ENCODE peak calls at places on chromosomes 13 and 19, in nine cellular contexts. T is ELR; E is CD4-positive, alpha-beta T cell; F is activated naive CD4-positive, alpha-beta T cell treated with anti-CD3 and anti-CD28 coated beads for 36 hours; U is left colon; Y is AG04450; B is activated CD8-positive, alpha-beta memory T cell treated with anti-CD3 and anti-CD28 coated beads for 4 hours; A is left cardiac atrium; X is naive B cell. O is an unnamed sample.

GRCh38 chr19:30168760-30169159 is 203.4 kb upstream of the ZNF536 start:
- DNase-seq in T (no peak), E (no peak), F (no peak), U (no peak), Y (no peak), B (no peak), A (no peak), X (no peak), O (no peak)

GRCh38 chr19:44346556-44346955 is 9.9 kb downstream of the ZNF112 start:
- DNase-seq in T (no peak), E (no peak), F (no peak), U (no peak), Y (no peak), B (no peak), A (no peak), X (no peak), O (no peak)

GRCh38 chr19:46599716-46600392 is 1.3 kb upstream of the CALM3 start:
- DNase-seq in T (no peak), E (no peak), F (peak), U (no peak), Y (no peak), B (no peak), A (no peak), X (no peak), O (no peak)

GRCh38 chr19:39401549-39402416 is 4.9 kb upstream of the ZFP36 start:
- DNase-seq in T (peak), E (peak), F (peak), U (peak), Y (no peak), B (peak), A (peak), X (peak), O (no peak)

GRCh38 chr13:39023761-39024160 is 14.1 kb downstream of the PROSER1 start:
- DNase-seq in T (no peak), E (no peak), F (no peak), U (peak), Y (no peak), B (no peak), A (no peak), X (no peak), O (no peak)

GRCh38 chr13:32538234-32538620 is 368 bp downstream of the N4BP2L2 start:
- DNase-seq in T (peak), E (no peak), F (no peak), U (peak), Y (no peak), B (peak), A (peak), X (no peak), O (no peak)

GRCh38 chr19:38697197-38697596 is 47.1 kb downstream of the CAPN12 start:
- DNase-seq in T (no peak), E (no peak), F (no peak), U (no peak), Y (no peak), B (no peak), A (no peak), X (no peak), O (no peak)

GRCh38 chr19:55454787-55455243 is 6.6 kb downstream of the ISOC2 start:
- DNase-seq in T (peak), E (peak), F (peak), U (no peak), Y (no peak), B (no peak), A (no peak), X (no peak), O (no peak)

GRCh38 chr19:18157465-18158063 is 4.6 kb downstream of the PIK3R2 start:
- DNase-seq in T (no peak), E (no peak), F (no peak), U (no peak), Y (no peak), B (no peak), A (no peak), X (no peak), O (no peak)

GRCh38 chr19:3479177-3479818 is 1.0 kb downstream of the SMIM24 start:
- DNase-seq in T (peak), E (peak), F (peak), U (no peak), Y (no peak), B (no peak), A (no peak), X (peak), O (no peak)

GRCh38 chr19:19551862-19552192 is 13.8 kb downstream of the CILP2 start:
- DNase-seq in T (no peak), E (no peak), F (no peak), U (no peak), Y (no peak), B (no peak), A (no peak), X (no peak), O (no peak)

O was measured in non-pigmented ciliary epithelial cell.